ENCODE peak calls at places on chromosomes 6 and 20, in ten cellular contexts. O is H9, K is tibial artery, F is upper lobe of left lung, D is hepatocyte, V is GM23338, G is neural progenitor cell, Y is ovary, J is psoas muscle, Z is right cardiac atrium. C is an unnamed sample. For H3K4me1, the result is how much of the 10 kb centered on the place peaks cover.

GRCh38 chr6:6997282-6998193 is 110.2 kb upstream of the RREB1 start:
- DNase-seq in G (no peak), O (no peak), D (peak), J (no peak), Y (no peak), V (no peak), Z (no peak), K (no peak), F (no peak), C (peak)

GRCh38 chr6:116217069-116217468 is 36.8 kb downstream of the TSPYL4 start:
- DNase-seq in Z (no peak), O (no peak), J (no peak), K (no peak), D (peak), F (no peak), G (peak), V (peak), Y (no peak), C (peak)

GRCh38 chr6:22664968-22665367 is 95.6 kb downstream of the HDGFL1 start:
- DNase-seq in F (no peak), J (no peak), O (no peak), G (no peak), V (no peak), Y (no peak), Z (no peak), D (peak), K (no peak), C (no peak)

GRCh38 chr6:85685713-85686112 is 43.0 kb upstream of the SYNCRIP start:
- DNase-seq in Y (no peak), K (no peak), F (no peak), G (no peak), D (no peak), O (no peak), J (no peak), V (no peak), Z (no peak), C (no peak)

GRCh38 chr20:25317351-25318075 is 69.6 kb downstream of the PYGB start:
- DNase-seq in V (no peak), J (no peak), D (no peak), Z (no peak), O (no peak), Y (no peak), F (peak), G (no peak), K (peak), C (no peak)

GRCh38 chr6:168252267-168252666 is 67.3 kb downstream of the DACT2 start:
- DNase-seq in V (no peak), Z (no peak), K (no peak), J (no peak), D (no peak), F (no peak), O (no peak), G (no peak), Y (no peak), C (no peak)

GRCh38 chr20:16415079-16415478 is 158.2 kb downstream of the KIF16B start:
- DNase-seq in K (no peak), Y (no peak), G (no peak), O (no peak), J (no peak), D (no peak), V (no peak), F (no peak), Z (no peak), C (peak)

GRCh38 chr20:46028110-46028509 is 905 bp upstream of the SLC12A5 start:
- DNase-seq in F (no peak), V (no peak), J (no peak), O (no peak), Z (no peak), D (no peak), Y (no peak), G (no peak), K (no peak), C (no peak)

GRCh38 chr6:168179133-168179532 is 100.1 kb upstream of the FRMD1 start:
- DNase-seq in Y (peak), D (no peak), K (peak), Z (no peak), O (peak), F (no peak), V (peak), J (no peak), G (no peak), C (no peak)

GRCh38 chr20:18679020-18679419 is 91.2 kb downstream of the DTD1 start:
- DNase-seq in O (no peak), G (no peak), Z (no peak), V (peak), K (no peak), J (no peak), Y (no peak), F (no peak), D (no peak), C (no peak)

GRCh38 chr6:135331002-135331401 is 149.9 kb downstream of the MYB start:
- DNase-seq in K (no peak), J (no peak), G (no peak), V (no peak), D (no peak), Z (no peak), F (no peak), O (no peak), Y (no peak), C (no peak)

GRCh38 chr6:130666796-130667195 is 160.4 kb upstream of the SMLR1 start:
- DNase-seq in K (no peak), F (no peak), G (no peak), Y (no peak), J (no peak), D (no peak), O (no peak), V (no peak), Z (no peak), C (no peak)

GRCh38 chr20:49267327-49267726 is 10.5 kb downstream of the ZNFX1 start:
- DNase-seq in Y (no peak), G (no peak), F (no peak), Z (no peak), O (no peak), J (no peak), V (no peak), K (no peak), D (peak), C (no peak)

GRCh38 chr20:49268600-49269365 is 9.1 kb downstream of the ZNFX1 start:
- DNase-seq in V (no peak), K (no peak), J (no peak), G (no peak), O (no peak), Z (no peak), Y (no peak), F (no peak), D (no peak), C (no peak)

GRCh38 chr20:49270736-49271135 is 7.1 kb downstream of the ZNFX1 start:
- DNase-seq in G (no peak), V (no peak), J (no peak), Z (no peak), Y (no peak), K (no peak), O (no peak), D (no peak), F (no peak), C (no peak)

GRCh38 chr20:49272654-49273053 is 5.2 kb downstream of the ZNFX1 start:
- DNase-seq in D (no peak), J (no peak), V (no peak), Z (no peak), G (no peak), F (no peak), K (no peak), Y (no peak), O (no peak), C (no peak)

DNA sequence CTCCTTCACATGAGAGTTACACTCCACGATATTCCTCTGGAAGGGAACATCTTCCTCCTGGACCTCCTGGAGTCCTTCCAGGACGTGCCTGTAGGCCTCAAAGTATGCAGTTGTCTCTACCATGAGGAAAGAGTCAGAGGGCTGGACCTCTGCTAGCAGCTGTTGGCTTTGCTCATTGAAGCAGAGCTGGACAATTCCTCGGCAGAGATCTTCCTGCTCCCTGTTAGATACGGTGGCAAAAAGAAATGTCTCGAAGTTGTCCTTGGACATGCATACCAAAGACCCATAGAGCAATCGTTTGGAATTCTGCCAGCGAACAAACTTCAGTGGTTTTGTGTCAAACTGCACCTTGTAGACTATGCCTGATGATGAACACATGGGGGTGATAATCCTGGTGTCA is 7.7 kb downstream of the ZNFX1 start:
- DNase-seq in K (no peak), Y (no peak), Z (no peak), D (no peak), O (no peak), V (no peak), F (no peak), J (no peak), G (no peak), C (no peak)
- H3K4me1 ChIP-seq in K (under half), Y (under half), Z (under half), D (under half), O (under half), V (under half), F (half or more), J (under half), G (under half), C (under half)

DNA sequence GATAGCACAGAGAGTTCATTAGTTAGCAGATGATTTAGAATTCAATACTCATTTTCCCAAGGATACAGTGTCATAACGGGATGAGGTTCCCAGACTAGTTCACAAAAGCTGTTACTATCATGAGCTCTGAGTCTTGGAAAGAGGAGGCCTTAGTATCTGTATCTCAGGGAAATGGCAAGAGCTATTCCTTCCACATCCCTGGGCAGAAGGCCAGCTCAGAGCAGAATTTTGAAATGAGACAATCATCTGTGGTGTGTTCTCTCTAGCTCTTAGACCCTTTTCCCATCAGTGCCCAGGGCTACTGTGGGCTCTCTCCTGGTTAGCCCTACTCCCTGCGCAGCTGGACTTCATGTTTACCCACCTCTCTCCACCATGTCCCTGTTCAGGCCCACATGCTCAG is 64.5 kb downstream of the JAG1 start:
- DNase-seq in D (no peak), K (peak), F (no peak), J (peak), Y (peak), V (no peak), O (no peak), Z (peak), G (no peak), C (no peak)
- H3K4me1 ChIP-seq in D (under half), K (under half), F (under half), J (under half), Y (under half), V (under half), O (under half), Z (under half), G (under half), C (under half)

GRCh38 chr6:37125779-37126553 is 44.0 kb upstream of the PIM1 start:
- DNase-seq in D (peak), Z (no peak), F (no peak), O (peak), G (peak), K (no peak), V (peak), Y (peak), J (no peak), C (peak)
- H3K4me1 ChIP-seq in D (half or more), Z (under half), F (under half), O (under half), G (under half), K (under half), V (half or more), Y (under half), J (under half), C (under half)

DNA sequence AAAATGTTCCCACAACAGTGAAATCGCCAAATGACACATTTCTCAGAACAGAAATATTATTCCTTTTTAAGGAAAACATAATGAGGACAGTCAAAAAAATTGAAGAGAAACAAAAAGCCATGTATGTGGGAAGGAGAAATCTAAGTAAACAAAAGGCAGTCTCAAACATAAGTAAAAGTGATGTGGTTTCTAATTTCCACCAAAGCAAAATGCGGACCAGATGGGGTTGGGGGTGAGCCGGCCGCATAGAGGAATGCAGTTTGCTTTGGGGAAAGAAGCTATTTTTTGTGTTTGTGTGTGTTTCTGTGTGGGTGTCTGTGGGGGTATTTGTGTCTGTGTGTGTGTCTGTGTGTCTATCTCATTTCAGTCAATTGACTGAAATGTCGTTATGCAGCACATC is 192.7 kb upstream of the SALL4 start:
- DNase-seq in J (no peak), V (no peak), Z (no peak), F (no peak), O (no peak), Y (no peak), K (no peak), G (no peak), D (no peak), C (no peak)
- H3K4me1 ChIP-seq in J (under half), V (under half), Z (under half), F (under half), O (under half), Y (under half), K (under half), G (under half), D (under half), C (under half)

C was measured in cardiac muscle cell.